ENCODE peak calls at places on chromosomes 3 and 15, in nine cellular contexts. One of them, this sample, is unnamed.

GRCh38 chr15:59260090-59260489 is 53.4 kb downstream of the LDHAL6B start:
- DNase-seq in GM23338: no peak
- DNase-seq in MM.1S: no peak
- DNase-seq in HCT116: no peak
- DNase-seq in hepatocyte: no peak
- DNase-seq in SK-N-SH: no peak
- DNase-seq in OCI-LY7: no peak
- DNase-seq in PC-3: no peak
- DNase-seq in neural progenitor cell: peak; percentile 83
- DNase-seq in this sample: no peak

GRCh38 chr3:183810643-183811594 is 14.5 kb downstream of the MAP6D1 start:
- DNase-seq in GM23338: no peak
- DNase-seq in MM.1S: no peak
- DNase-seq in HCT116: no peak
- DNase-seq in hepatocyte: no peak
- DNase-seq in SK-N-SH: no peak
- DNase-seq in OCI-LY7: no peak
- DNase-seq in PC-3: no peak
- DNase-seq in neural progenitor cell: no peak
- DNase-seq in this sample: no peak

GRCh38 chr3:187878776-187879524 is 133.7 kb upstream of the BCL6 start:
- DNase-seq in GM23338: no peak
- DNase-seq in MM.1S: no peak
- DNase-seq in HCT116: no peak
- DNase-seq in hepatocyte: no peak
- DNase-seq in SK-N-SH: no peak
- DNase-seq in OCI-LY7: no peak
- DNase-seq in PC-3: peak; percentile 87
- DNase-seq in neural progenitor cell: no peak
- DNase-seq in this sample: peak; percentile 74

GRCh38 chr3:36800533-36801116 is 36.3 kb upstream of the DCLK3 start:
- DNase-seq in GM23338: no peak
- DNase-seq in MM.1S: no peak
- DNase-seq in HCT116: no peak
- DNase-seq in hepatocyte: no peak
- DNase-seq in SK-N-SH: no peak
- DNase-seq in OCI-LY7: no peak
- DNase-seq in PC-3: no peak
- DNase-seq in neural progenitor cell: no peak
- DNase-seq in this sample: no peak

GRCh38 chr15:70474682-70475438 is 288.5 kb downstream of the UACA start:
- DNase-seq in GM23338: no peak
- DNase-seq in MM.1S: no peak
- DNase-seq in HCT116: peak; percentile 82
- DNase-seq in hepatocyte: no peak
- DNase-seq in SK-N-SH: no peak
- DNase-seq in OCI-LY7: no peak
- DNase-seq in PC-3: peak; percentile 94
- DNase-seq in neural progenitor cell: no peak
- DNase-seq in this sample: peak; percentile 97

GRCh38 chr3:70871909-70872656 is 559.6 kb upstream of the MDFIC2 start:
- DNase-seq in GM23338: no peak
- DNase-seq in MM.1S: no peak
- DNase-seq in HCT116: no peak
- DNase-seq in hepatocyte: no peak
- DNase-seq in SK-N-SH: no peak
- DNase-seq in OCI-LY7: no peak
- DNase-seq in PC-3: peak; percentile 35
- DNase-seq in neural progenitor cell: no peak
- DNase-seq in this sample: peak; percentile 92

GRCh38 chr3:128152419-128153155 is 694 bp upstream of the EEFSEC start:
- DNase-seq in GM23338: peak; percentile 13
- DNase-seq in MM.1S: peak; percentile 79
- DNase-seq in HCT116: peak; percentile 82
- DNase-seq in hepatocyte: no peak
- DNase-seq in SK-N-SH: peak; percentile 80
- DNase-seq in OCI-LY7: peak; percentile 83
- DNase-seq in PC-3: peak; percentile 68
- DNase-seq in neural progenitor cell: no peak
- DNase-seq in this sample: no peak

GRCh38 chr3:37453393-37454391 is 279.3 kb upstream of the LRRFIP2 start:
- DNase-seq in GM23338: peak; percentile 42
- DNase-seq in MM.1S: no peak
- DNase-seq in HCT116: no peak
- DNase-seq in hepatocyte: peak; percentile 76
- DNase-seq in SK-N-SH: peak; percentile 77
- DNase-seq in OCI-LY7: no peak
- DNase-seq in PC-3: no peak
- DNase-seq in neural progenitor cell: peak; percentile 76
- DNase-seq in this sample: peak; percentile 32

GRCh38 chr3:16840111-16840444 is 44.7 kb upstream of the PLCL2 start:
- DNase-seq in GM23338: no peak
- DNase-seq in MM.1S: no peak
- DNase-seq in HCT116: no peak
- DNase-seq in hepatocyte: no peak
- DNase-seq in SK-N-SH: no peak
- DNase-seq in OCI-LY7: no peak
- DNase-seq in PC-3: peak; percentile 49
- DNase-seq in neural progenitor cell: no peak
- DNase-seq in this sample: no peak

GRCh38 chr15:31463521-31464102 is 137.0 kb downstream of the KLF13 start:
- DNase-seq in GM23338: no peak
- DNase-seq in MM.1S: no peak
- DNase-seq in HCT116: no peak
- DNase-seq in hepatocyte: no peak
- DNase-seq in SK-N-SH: no peak
- DNase-seq in OCI-LY7: no peak
- DNase-seq in PC-3: no peak
- DNase-seq in neural progenitor cell: no peak
- DNase-seq in this sample: no peak
- H3K4me2 ChIP-seq in GM23338: no peak overlapping the region
- H3K4me2 ChIP-seq in MM.1S: no peak overlapping the region
- H3K4me2 ChIP-seq in HCT116: no peak overlapping the region
- H3K4me2 ChIP-seq in hepatocyte: no peak overlapping the region
- H3K4me2 ChIP-seq in SK-N-SH: no peak overlapping the region
- H3K4me2 ChIP-seq in OCI-LY7: peak overlapping the region; percentile 60
- H3K4me2 ChIP-seq in PC-3: no peak overlapping the region
- H3K4me2 ChIP-seq in neural progenitor cell: no peak overlapping the region
- H3K4me2 ChIP-seq in this sample: no peak overlapping the region

GRCh38 chr15:39776068-39776467 is 6.6 kb downstream of the FSIP1 start:
- DNase-seq in GM23338: peak; percentile 37
- DNase-seq in MM.1S: no peak
- DNase-seq in HCT116: no peak
- DNase-seq in hepatocyte: no peak
- DNase-seq in SK-N-SH: no peak
- DNase-seq in OCI-LY7: no peak
- DNase-seq in PC-3: no peak
- DNase-seq in neural progenitor cell: no peak
- DNase-seq in this sample: no peak
- TF ChIP-seq EZH2phosphoT487 in GM23338: no peak
- TF ChIP-seq EZH2phosphoT487 in MM.1S: no peak
- TF ChIP-seq EZH2phosphoT487 in HCT116: no peak
- TF ChIP-seq EZH2phosphoT487 in hepatocyte: no peak
- TF ChIP-seq EZH2phosphoT487 in SK-N-SH: no peak
- TF ChIP-seq EZH2phosphoT487 in OCI-LY7: no peak
- TF ChIP-seq EZH2phosphoT487 in PC-3: no peak
- TF ChIP-seq EZH2phosphoT487 in neural progenitor cell: no peak
- TF ChIP-seq EZH2phosphoT487 in this sample: no peak

DNA sequence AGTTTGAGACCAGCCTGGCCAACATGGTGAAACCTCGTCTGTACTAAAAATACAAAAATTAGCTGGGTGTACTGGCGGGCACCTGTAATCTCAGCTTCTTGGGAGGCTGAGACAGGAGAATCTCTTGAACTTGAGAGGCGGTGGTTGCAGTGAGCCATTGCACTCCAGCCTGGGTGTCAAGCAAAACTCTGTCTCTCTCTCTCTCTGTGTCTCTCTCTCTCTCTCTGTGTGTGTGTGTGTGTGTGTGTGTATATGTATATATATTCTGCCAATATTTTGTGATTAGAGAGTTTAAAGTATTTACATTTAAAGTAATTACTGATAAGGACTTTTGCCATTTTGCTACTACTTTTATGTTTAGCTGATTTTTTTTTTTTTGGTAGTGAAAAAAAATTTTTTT is 15.7 kb downstream of the RBM6 start:
- DNase-seq in GM23338: no peak
- DNase-seq in MM.1S: no peak
- DNase-seq in HCT116: no peak
- DNase-seq in hepatocyte: no peak
- DNase-seq in SK-N-SH: no peak
- DNase-seq in OCI-LY7: no peak
- DNase-seq in PC-3: no peak
- DNase-seq in neural progenitor cell: no peak
- DNase-seq in this sample: no peak
- H4K20me1 ChIP-seq in GM23338: peaks cover 44% of the 10 kb centered on the region
- H4K20me1 ChIP-seq in MM.1S: peaks cover 5% of the 10 kb centered on the region
- H4K20me1 ChIP-seq in HCT116: no peaks in the 10 kb centered on the region
- H4K20me1 ChIP-seq in hepatocyte: peaks cover 69% of the 10 kb centered on the region
- H4K20me1 ChIP-seq in SK-N-SH: peaks cover 81% of the 10 kb centered on the region
- H4K20me1 ChIP-seq in OCI-LY7: peaks cover 5% of the 10 kb centered on the region
- H4K20me1 ChIP-seq in PC-3: peaks cover 6% of the 10 kb centered on the region
- H4K20me1 ChIP-seq in neural progenitor cell: peaks cover 60% of the 10 kb centered on the region
- H4K20me1 ChIP-seq in this sample: peaks cover 3% of the 10 kb centered on the region

GRCh38 chr15:82792068-82792467 is 13.8 kb downstream of the FSD2 start:
- DNase-seq in GM23338: no peak
- DNase-seq in MM.1S: no peak
- DNase-seq in HCT116: no peak
- DNase-seq in hepatocyte: no peak
- DNase-seq in SK-N-SH: no peak
- DNase-seq in OCI-LY7: no peak
- DNase-seq in PC-3: no peak
- DNase-seq in neural progenitor cell: no peak
- DNase-seq in this sample: no peak
- H3K4me2 ChIP-seq in GM23338: no peak overlapping the region
- H3K4me2 ChIP-seq in MM.1S: no peak overlapping the region
- H3K4me2 ChIP-seq in HCT116: no peak overlapping the region
- H3K4me2 ChIP-seq in hepatocyte: no peak overlapping the region
- H3K4me2 ChIP-seq in SK-N-SH: no peak overlapping the region
- H3K4me2 ChIP-seq in OCI-LY7: no peak overlapping the region
- H3K4me2 ChIP-seq in PC-3: no peak overlapping the region
- H3K4me2 ChIP-seq in neural progenitor cell: no peak overlapping the region
- H3K4me2 ChIP-seq in this sample: no peak overlapping the region

DNA sequence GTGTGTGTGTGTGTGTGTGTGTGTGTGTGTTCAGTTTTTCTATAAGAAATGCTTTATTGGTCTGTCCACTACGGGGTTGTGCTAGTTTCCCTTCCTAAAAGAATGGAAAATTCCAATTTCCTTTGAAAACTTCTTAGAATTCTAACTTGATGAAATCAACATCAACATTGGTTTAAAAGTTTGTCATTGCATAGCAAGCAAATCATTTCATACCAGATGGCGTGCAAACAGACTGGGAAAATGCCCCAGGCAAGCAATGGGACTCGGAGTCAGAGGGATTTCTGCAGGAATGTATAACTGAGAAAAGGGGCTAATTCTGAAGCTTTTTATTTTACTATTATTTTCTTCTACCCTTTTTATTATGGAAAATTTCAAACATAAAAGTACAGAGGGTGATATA is 13.1 kb upstream of the DYNC1LI1 start:
- DNase-seq in GM23338: no peak
- DNase-seq in MM.1S: no peak
- DNase-seq in HCT116: no peak
- DNase-seq in hepatocyte: no peak
- DNase-seq in SK-N-SH: no peak
- DNase-seq in OCI-LY7: no peak
- DNase-seq in PC-3: no peak
- DNase-seq in neural progenitor cell: no peak
- DNase-seq in this sample: peak; percentile 71
- TF ChIP-seq EZH2phosphoT487 in GM23338: no peak
- TF ChIP-seq EZH2phosphoT487 in MM.1S: no peak
- TF ChIP-seq EZH2phosphoT487 in HCT116: no peak
- TF ChIP-seq EZH2phosphoT487 in hepatocyte: no peak
- TF ChIP-seq EZH2phosphoT487 in SK-N-SH: no peak
- TF ChIP-seq EZH2phosphoT487 in OCI-LY7: no peak
- TF ChIP-seq EZH2phosphoT487 in PC-3: no peak
- TF ChIP-seq EZH2phosphoT487 in neural progenitor cell: no peak
- TF ChIP-seq EZH2phosphoT487 in this sample: no peak